ENCODE peak calls at places on chromosomes 2 and 18, in seven cellular contexts. K is GM12891, G is spleen, X is HepG2, C is HL-60, D is stomach, W is prostate gland. V is an unnamed sample.

GRCh38 chr2:38149533-38149932 is 73.6 kb upstream of the CYP1B1 start:
- DNase-seq in K (no peak), G (no peak), X (no peak), C (peak), D (no peak), W (no peak), V (no peak)

GRCh38 chr18:6729247-6730091 is at the start of gene ARHGAP28:
- DNase-seq in K (peak), G (peak), X (no peak), C (peak), D (peak), W (peak), V (peak)

GRCh38 chr2:151258121-151258520 is 3.5 kb downstream of the RBM43 start:
- DNase-seq in K (no peak), G (no peak), X (no peak), C (no peak), D (no peak), W (no peak), V (no peak)

GRCh38 chr2:59462418-59463197 is 1090.8 kb downstream of the BCL11A start:
- DNase-seq in K (no peak), G (no peak), X (no peak), C (peak), D (no peak), W (no peak), V (no peak)

GRCh38 chr2:45901468-45902081 is 250.1 kb downstream of the PRKCE start:
- DNase-seq in K (no peak), G (no peak), X (no peak), C (no peak), D (no peak), W (no peak), V (no peak)

GRCh38 chr18:24009651-24010333 is 4.8 kb upstream of the TTC39C start:
- DNase-seq in K (no peak), G (no peak), X (no peak), C (no peak), D (no peak), W (no peak), V (no peak)

GRCh38 chr2:128686881-128687550 is 368.3 kb upstream of the HS6ST1 start:
- DNase-seq in K (no peak), G (no peak), X (no peak), C (no peak), D (peak), W (no peak), V (no peak)

GRCh38 chr2:169069341-169069740 is at the start of gene DHRS9:
- DNase-seq in K (no peak), G (peak), X (no peak), C (peak), D (no peak), W (no peak), V (peak)

GRCh38 chr2:241314181-241314932 is 1.1 kb downstream of the HDLBP start:
- DNase-seq in K (no peak), G (no peak), X (peak), C (peak), D (no peak), W (no peak), V (peak)

GRCh38 chr2:241083091-241083415 is 19.0 kb downstream of the MTERF4 start:
- DNase-seq in K (no peak), G (no peak), X (no peak), C (no peak), D (no peak), W (no peak), V (no peak)

GRCh38 chr2:240868286-240869108 is at the start of gene AGXT:
- DNase-seq in K (no peak), G (peak), X (peak), C (peak), D (no peak), W (peak), V (no peak)

GRCh38 chr2:191758420-191759199 is 80.7 kb downstream of the NABP1 start:
- DNase-seq in K (peak), G (peak), X (peak), C (peak), D (peak), W (no peak), V (peak)

GRCh38 chr2:158602027-158602426 is 145.3 kb downstream of the PKP4 start:
- DNase-seq in K (no peak), G (no peak), X (no peak), C (no peak), D (peak), W (peak), V (no peak)

GRCh38 chr2:168427451-168427850 is 28.6 kb upstream of the CERS6 start:
- DNase-seq in K (no peak), G (no peak), X (no peak), C (no peak), D (no peak), W (no peak), V (no peak)

GRCh38 chr2:131056204-131056975 is 36.9 kb downstream of the FAM168B start:
- DNase-seq in K (no peak), G (no peak), X (no peak), C (no peak), D (no peak), W (no peak), V (no peak)

GRCh38 chr2:218501665-218502064 is 66.5 kb downstream of the USP37 start:
- DNase-seq in K (no peak), G (no peak), X (no peak), C (no peak), D (no peak), W (no peak), V (peak)

GRCh38 chr2:58046585-58047372 is at the start of gene VRK2:
- DNase-seq in K (peak), G (peak), X (peak), C (peak), D (peak), W (peak), V (peak)
- TF ChIP-seq POLR2AphosphoS5 in K (peak), G (peak), X (peak), C (peak), D (peak), W (peak), V (peak)

GRCh38 chr2:216742411-216742810 is 47.1 kb upstream of the IGFBP5 start:
- DNase-seq in K (no peak), G (no peak), X (no peak), C (no peak), D (no peak), W (no peak), V (no peak)
- TF ChIP-seq POLR2AphosphoS5 in K (no peak), G (no peak), X (no peak), C (no peak), D (peak), W (no peak), V (no peak)

GRCh38 chr2:215483431-215483830 is 47.6 kb upstream of the FN1 start:
- DNase-seq in K (no peak), G (no peak), X (no peak), C (no peak), D (no peak), W (no peak), V (no peak)
- TF ChIP-seq POLR2AphosphoS5 in K (no peak), G (no peak), X (no peak), C (no peak), D (no peak), W (no peak), V (no peak)

GRCh38 chr2:1673160-1673944 is 71.0 kb downstream of the PXDN start:
- DNase-seq in K (no peak), G (no peak), X (no peak), C (no peak), D (peak), W (no peak), V (no peak)
- TF ChIP-seq POLR2AphosphoS5 in K (no peak), G (no peak), X (no peak), C (no peak), D (no peak), W (no peak), V (no peak)